ENCODE peak calls at places on chromosomes 1 and 21, in eight cellular contexts. R is HFF-Myc; F is AG20443; P is stimulated activated CD8-positive, alpha-beta memory T cell treated with anti-CD3 and anti-CD28 coated beads, Interleukin-15, amount 100 ng/mL, for 4 hours; Q is T follicular helper cell; X is NCI-H1694 treated with DMSO at 0.1 percent for 48 hours; M is WERI-Rb-1; E is tibial artery. T is an unnamed sample.

GRCh38 chr1:206550446-206550845 is 43.1 kb downstream of the RASSF5 start:
- DNase-seq in P (no peak), Q (no peak), R (no peak), M (no peak), E (no peak), X (peak), F (no peak), T (no peak)

GRCh38 chr1:234911787-234912186 is 216.8 kb downstream of the TOMM20 start:
- DNase-seq in P (peak), R (no peak), F (no peak), X (no peak), E (no peak), Q (peak), M (no peak), T (no peak)

GRCh38 chr1:203628997-203629508 is 2.4 kb downstream of the ATP2B4 start:
- DNase-seq in E (no peak), Q (no peak), X (no peak), M (no peak), P (no peak), F (no peak), R (no peak), T (no peak)

GRCh38 chr1:116415699-116416533 is 42.9 kb downstream of the ATP1A1 start:
- DNase-seq in F (no peak), M (peak), X (no peak), R (no peak), P (no peak), E (no peak), Q (no peak), T (peak)

GRCh38 chr1:204446413-204447111 is 34.9 kb upstream of the PPP1R15B start:
- DNase-seq in R (no peak), X (peak), P (peak), Q (peak), E (no peak), F (peak), M (peak), T (peak)

GRCh38 chr1:164602142-164602429 is 43.1 kb downstream of the PBX1 start:
- DNase-seq in X (no peak), E (no peak), R (no peak), Q (no peak), P (no peak), F (peak), M (peak), T (peak)

GRCh38 chr1:22208265-22208972 is 65.5 kb upstream of the WNT4 start:
- DNase-seq in F (no peak), R (no peak), P (no peak), M (peak), Q (no peak), E (no peak), X (no peak), T (peak)

GRCh38 chr1:238399558-238399957 is 508.8 kb upstream of the ZP4 start:
- DNase-seq in P (no peak), R (no peak), F (no peak), Q (no peak), M (peak), E (no peak), X (no peak), T (no peak)

GRCh38 chr1:80054129-80054528 is 1047.6 kb upstream of the ADGRL4 start:
- DNase-seq in M (no peak), F (peak), E (no peak), Q (no peak), R (peak), P (no peak), X (peak), T (peak)

GRCh38 chr1:52055066-52055853 is at the start of gene TXNDC12:
- DNase-seq in F (peak), Q (peak), P (peak), X (peak), R (peak), M (peak), E (peak), T (peak)

GRCh38 chr1:30043731-30044408 is 679.5 kb downstream of the MATN1 start:
- DNase-seq in M (no peak), P (no peak), R (no peak), E (peak), X (no peak), F (no peak), Q (no peak), T (no peak)

GRCh38 chr21:34029724-34030528 is 43.5 kb upstream of the MRPS6 start:
- DNase-seq in R (peak), X (no peak), E (no peak), P (peak), M (peak), Q (peak), F (peak), T (peak)

GRCh38 chr1:243301059-243301458 is 45.2 kb downstream of the SDCCAG8 start:
- DNase-seq in R (no peak), M (no peak), X (no peak), E (no peak), Q (no peak), P (no peak), F (no peak), T (no peak)

GRCh38 chr1:216731562-216731961 is 8.3 kb upstream of the ESRRG start:
- DNase-seq in E (no peak), R (no peak), X (no peak), M (no peak), P (no peak), Q (no peak), F (no peak), T (no peak)

GRCh38 chr1:36223373-36223995 is 759 bp upstream of the THRAP3 start:
- DNase-seq in X (no peak), Q (no peak), M (no peak), E (no peak), F (peak), P (no peak), R (no peak), T (no peak)

GRCh38 chr1:200867018-200867811 is 5.6 kb upstream of the GPR25 start:
- DNase-seq in X (no peak), E (no peak), R (no peak), Q (no peak), M (no peak), F (no peak), P (no peak), T (peak)